ENCODE peak calls at places on chromosomes 1 and 21, in nine cellular contexts. O is K562; P is MM.1S; K is CD8-positive, alpha-beta memory T cell; J is SK-N-SH; T is small intestine; D is neuronal stem cell; W is thoracic aorta; C is AG04450. I is an unnamed sample. For H3K9me3, the result is how much of the 10 kb centered on the place peaks cover.

GRCh38 chr1:247487057-247487456 is 29.2 kb upstream of the OR2B11 start:
- DNase-seq in O (peak), P (peak), K (peak), J (peak), T (peak), D (peak), W (no peak), C (peak), I (no peak)

GRCh38 chr1:169525391-169525790 is 39.6 kb upstream of the SLC19A2 start:
- DNase-seq in O (no peak), P (no peak), K (no peak), J (no peak), T (no peak), D (no peak), W (no peak), C (no peak), I (no peak)

GRCh38 chr1:188277771-188278170 is 1449.0 kb downstream of the PLA2G4A start:
- DNase-seq in O (no peak), P (no peak), K (no peak), J (no peak), T (no peak), D (no peak), W (no peak), C (no peak), I (no peak)

GRCh38 chr1:46679789-46680573 is 8.3 kb downstream of the TEX38 start:
- DNase-seq in O (no peak), P (no peak), K (no peak), J (no peak), T (no peak), D (no peak), W (no peak), C (no peak), I (no peak)

GRCh38 chr1:42913426-42914091 is 45.1 kb downstream of the SLC2A1 start:
- DNase-seq in O (peak), P (peak), K (peak), J (peak), T (peak), D (peak), W (no peak), C (peak), I (no peak)

GRCh38 chr21:23522750-23523149 is 2084.5 kb downstream of the MRPL39 start:
- DNase-seq in O (no peak), P (no peak), K (no peak), J (no peak), T (no peak), D (no peak), W (no peak), C (no peak), I (no peak)

GRCh38 chr1:234188454-234188792 is 184.8 kb upstream of the COA6 start:
- DNase-seq in O (no peak), P (no peak), K (no peak), J (no peak), T (no peak), D (peak), W (no peak), C (no peak), I (no peak)

GRCh38 chr1:66778969-66779368 is 22.1 kb downstream of the INSL5 start:
- DNase-seq in O (no peak), P (peak), K (no peak), J (no peak), T (no peak), D (no peak), W (no peak), C (no peak), I (no peak)

GRCh38 chr1:67766117-67766978 is 66.9 kb downstream of the GNG12 start:
- DNase-seq in O (peak), P (peak), K (no peak), J (peak), T (peak), D (peak), W (peak), C (peak), I (no peak)

GRCh38 chr1:151593651-151594625 is 17.9 kb upstream of the SNX27 start:
- DNase-seq in O (peak), P (peak), K (peak), J (peak), T (peak), D (peak), W (no peak), C (no peak), I (peak)

GRCh38 chr1:204190212-204191211 is 5.8 kb downstream of the KISS1 start:
- DNase-seq in O (peak), P (no peak), K (peak), J (no peak), T (peak), D (no peak), W (no peak), C (no peak), I (no peak)

GRCh38 chr1:36342426-36343185 is 19.2 kb upstream of the EVA1B start:
- DNase-seq in O (peak), P (peak), K (peak), J (peak), T (peak), D (no peak), W (no peak), C (no peak), I (peak)

GRCh38 chr1:176198413-176198812 is 8.7 kb downstream of the COP1 start:
- DNase-seq in O (no peak), P (no peak), K (no peak), J (no peak), T (no peak), D (no peak), W (no peak), C (no peak), I (no peak)

GRCh38 chr21:45302082-45303061 is 14.7 kb upstream of the POFUT2 start:
- DNase-seq in O (no peak), P (peak), K (no peak), J (no peak), T (no peak), D (no peak), W (no peak), C (no peak), I (peak)

GRCh38 chr1:61951731-61952585 is 209.7 kb downstream of the PATJ start:
- DNase-seq in O (no peak), P (peak), K (no peak), J (no peak), T (no peak), D (peak), W (no peak), C (no peak), I (no peak)

GRCh38 chr1:236920270-236920894 is 83.9 kb downstream of the MT1HL1 start:
- DNase-seq in O (no peak), P (no peak), K (no peak), J (no peak), T (no peak), D (no peak), W (no peak), C (no peak), I (no peak)

GRCh38 chr21:36122977-36123376 is 11.9 kb upstream of the CBR3 start:
- DNase-seq in O (no peak), P (no peak), K (no peak), J (no peak), T (no peak), D (no peak), W (no peak), C (no peak), I (no peak)

GRCh38 chr1:14598007-14598497 is 433 bp upstream of the KAZN start:
- DNase-seq in O (peak), P (no peak), K (no peak), J (peak), T (no peak), D (no peak), W (no peak), C (no peak), I (no peak)

GRCh38 chr1:13583592-13583963 is at the start of gene PDPN:
- DNase-seq in O (no peak), P (no peak), K (no peak), J (no peak), T (no peak), D (peak), W (no peak), C (no peak), I (no peak)

GRCh38 chr1:218080818-218081217 is 204.3 kb upstream of the RRP15 start:
- DNase-seq in O (no peak), P (no peak), K (no peak), J (no peak), T (no peak), D (no peak), W (no peak), C (no peak), I (no peak)

GRCh38 chr1:181251001-181251712 is 162.7 kb downstream of the IER5 start:
- DNase-seq in O (no peak), P (no peak), K (no peak), J (no peak), T (peak), D (no peak), W (no peak), C (peak), I (no peak)

GRCh38 chr1:165068716-165069115 is 287.8 kb downstream of the LMX1A start:
- DNase-seq in O (no peak), P (no peak), K (no peak), J (no peak), T (peak), D (no peak), W (no peak), C (no peak), I (no peak)

GRCh38 chr1:233721003-233721595 is 107.2 kb downstream of the KCNK1 start:
- DNase-seq in O (no peak), P (no peak), K (no peak), J (no peak), T (no peak), D (no peak), W (no peak), C (no peak), I (no peak)

GRCh38 chr1:234325878-234326492 is 47.3 kb upstream of the COA6 start:
- DNase-seq in O (no peak), P (peak), K (no peak), J (no peak), T (no peak), D (no peak), W (no peak), C (no peak), I (no peak)

GRCh38 chr1:218460367-218460766 is 115.2 kb downstream of the TGFB2 start:
- DNase-seq in O (no peak), P (no peak), K (no peak), J (peak), T (no peak), D (peak), W (peak), C (no peak), I (no peak)

GRCh38 chr1:211829343-211830054 is 1.1 kb downstream of the LPGAT1 start:
- DNase-seq in O (no peak), P (no peak), K (no peak), J (peak), T (peak), D (peak), W (no peak), C (no peak), I (no peak)

GRCh38 chr1:210499956-210500355 is 171.3 kb downstream of the HHAT start:
- DNase-seq in O (no peak), P (no peak), K (no peak), J (no peak), T (no peak), D (no peak), W (no peak), C (no peak), I (no peak)

DNA sequence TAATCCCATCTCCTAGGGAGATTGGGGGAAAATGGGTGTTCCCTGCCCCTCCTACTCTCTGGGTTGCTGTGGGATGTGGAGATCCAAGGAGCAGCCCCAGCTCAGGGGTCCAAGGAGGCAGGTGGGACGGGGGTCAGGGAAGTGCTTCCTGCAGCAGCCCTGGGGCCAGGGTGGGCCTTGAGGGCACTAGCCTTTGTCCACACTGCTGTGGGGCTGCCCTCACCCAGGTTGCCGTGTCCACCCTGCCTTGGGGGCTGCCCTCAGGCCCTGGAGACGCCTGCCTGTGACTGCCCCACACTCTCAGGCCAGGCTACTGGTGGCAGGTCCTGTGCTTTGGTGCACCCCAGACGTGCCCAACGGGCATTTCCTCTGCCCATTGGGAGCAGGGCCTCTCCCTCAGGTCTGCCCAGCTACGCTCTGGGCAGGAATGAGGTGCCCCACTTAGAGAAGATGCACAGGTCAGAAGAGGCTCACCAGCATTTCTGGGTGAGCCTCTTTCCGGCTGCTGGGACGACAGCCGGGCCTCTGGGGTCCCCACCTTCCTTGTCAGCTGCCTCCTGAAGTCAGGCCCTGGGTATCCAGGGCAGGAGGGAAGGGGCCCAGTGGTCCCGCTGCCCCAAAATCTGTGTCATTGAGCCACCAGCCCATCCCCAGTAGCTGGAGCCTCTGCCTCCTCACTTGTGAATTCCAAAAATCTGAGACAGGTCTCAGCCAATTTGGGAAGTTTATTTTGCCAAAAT is 2.6 kb upstream of the MMEL1 start:
- DNase-seq in O (no peak), P (no peak), K (no peak), J (no peak), T (no peak), D (no peak), W (no peak), C (no peak), I (no peak)
- H3K9me3 ChIP-seq in O (under half), P (under half), K (under half), J (under half), T (under half), D (under half), W (under half), C (under half), I (under half)

GRCh38 chr1:11981378-11982009 is 1.2 kb downstream of the MFN2 start:
- DNase-seq in O (no peak), P (no peak), K (no peak), J (no peak), T (no peak), D (no peak), W (no peak), C (no peak), I (no peak)
- H3K4me3 ChIP-seq in O (peak), P (peak), K (peak), J (peak), T (peak), D (no peak), W (peak), C (peak), I (peak)

DNA sequence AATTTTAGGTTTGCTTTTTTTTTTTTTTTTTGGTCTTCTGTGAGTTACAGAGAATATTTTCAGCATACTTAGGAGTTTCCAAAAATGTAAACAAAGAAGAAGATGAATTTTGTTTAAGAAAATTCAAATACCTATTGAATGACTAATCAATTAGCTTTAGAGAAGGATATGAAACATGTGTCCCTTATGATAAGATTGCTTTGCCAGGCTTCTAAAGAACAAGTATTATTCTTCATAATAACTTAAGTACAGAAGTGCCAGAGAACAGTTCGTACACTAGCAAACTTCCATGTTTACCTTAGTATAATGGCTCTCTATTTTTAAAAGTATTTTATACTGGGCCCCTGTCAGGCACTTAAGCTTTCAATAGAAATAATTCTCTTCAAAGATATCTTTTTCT is 1191.0 kb upstream of the NCAM2 start:
- DNase-seq in O (no peak), P (no peak), K (no peak), J (no peak), T (no peak), D (no peak), W (no peak), C (no peak), I (no peak)
- H3K9me3 ChIP-seq in O (under half), P (under half), K (under half), J (under half), T (under half), D (under half), W (under half), C (under half), I (under half)

GRCh38 chr1:225425211-225425786 is 2.5 kb downstream of the LBR start:
- DNase-seq in O (no peak), P (no peak), K (no peak), J (no peak), T (no peak), D (no peak), W (no peak), C (no peak), I (no peak)

GRCh38 chr1:225422033-225422605 is 5.7 kb downstream of the LBR start:
- DNase-seq in O (no peak), P (no peak), K (no peak), J (no peak), T (no peak), D (no peak), W (no peak), C (no peak), I (peak)

GRCh38 chr1:225424562-225425210 is 3.2 kb downstream of the LBR start:
- DNase-seq in O (no peak), P (no peak), K (no peak), J (no peak), T (no peak), D (no peak), W (no peak), C (no peak), I (no peak)

GRCh38 chr1:225423518-225423855 is 4.4 kb downstream of the LBR start:
- DNase-seq in O (no peak), P (no peak), K (no peak), J (no peak), T (no peak), D (no peak), W (no peak), C (no peak), I (no peak)

DNA sequence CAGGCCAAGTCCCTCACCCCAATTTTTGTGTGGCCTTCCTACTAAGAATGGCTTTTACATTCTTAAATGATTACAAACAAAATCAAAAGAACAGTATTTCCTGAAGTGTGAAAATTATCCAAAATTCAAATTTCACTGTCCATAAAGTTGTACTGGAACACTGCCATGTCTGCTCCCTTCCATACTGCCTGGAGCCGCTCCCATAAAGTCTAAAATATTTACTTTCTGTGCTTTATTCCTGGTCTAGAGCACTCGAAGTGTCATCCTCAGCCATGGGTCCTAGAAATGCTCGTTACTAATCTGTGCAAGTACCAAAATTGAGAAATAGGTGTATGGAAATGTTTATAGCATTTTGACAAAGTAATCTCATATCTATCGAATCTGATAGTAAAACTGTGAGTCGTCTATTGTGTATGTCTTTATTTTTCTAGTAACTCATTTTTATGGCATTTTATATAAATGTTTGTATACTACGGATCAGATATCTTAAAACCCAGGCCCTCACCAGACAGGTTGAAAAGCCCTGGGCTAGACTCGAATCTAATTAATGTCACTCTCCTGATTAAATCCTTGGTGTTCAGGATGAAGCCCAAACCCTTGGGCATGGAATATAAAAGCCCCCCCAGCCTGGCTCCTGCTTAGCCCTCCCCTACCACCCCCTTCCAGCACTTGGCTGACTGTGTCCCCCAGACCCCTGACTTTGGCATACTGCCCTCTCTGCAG is 4.9 kb downstream of the LBR start:
- DNase-seq in O (no peak), P (no peak), K (no peak), J (peak), T (no peak), D (no peak), W (no peak), C (no peak), I (no peak)
- H3K4me3 ChIP-seq in O (no peak), P (no peak), K (no peak), J (no peak), T (no peak), D (no peak), W (no peak), C (no peak), I (no peak)

I was measured in lower lobe of right lung.